ENCODE peak calls at places on chromosomes 3 and 15, in four cellular contexts. A is GM12878, L is WTC11, S is HepG2. Q is an unnamed sample.

GRCh38 chr3:134212898-134213665 is 37.6 kb downstream of the RYK start:
- DNase-seq in A (peak; percentile 51), L (peak; percentile 93), S (peak; percentile 66), Q (peak; percentile 77)

GRCh38 chr3:191958980-191959671 is 498.2 kb downstream of the PYDC2 start:
- DNase-seq in A (no peak), L (no peak), S (no peak), Q (no peak)

GRCh38 chr15:58988011-58988785 is 735 bp downstream of the RNF111 start:
- DNase-seq in A (no peak), L (peak; percentile 74), S (peak; percentile 62), Q (peak; percentile 89)

GRCh38 chr15:62483817-62484216 is 318.7 kb upstream of the C2CD4B start:
- DNase-seq in A (no peak), L (no peak), S (no peak), Q (no peak)

GRCh38 chr15:28098360-28098765 is 752 bp downstream of the OCA2 start:
- DNase-seq in A (no peak), L (no peak), S (no peak), Q (no peak)

GRCh38 chr15:93219859-93220258 is 130.8 kb upstream of the RGMA start:
- DNase-seq in A (no peak), L (no peak), S (no peak), Q (no peak)

GRCh38 chr3:30728143-30728542 is 121.7 kb downstream of the TGFBR2 start:
- DNase-seq in A (no peak), L (no peak), S (no peak), Q (no peak)

GRCh38 chr3:191070201-191070600 is 128.8 kb upstream of the OSTN start:
- DNase-seq in A (no peak), L (no peak), S (no peak), Q (no peak)

GRCh38 chr3:186189492-186189891 is 80.6 kb upstream of the ETV5 start:
- DNase-seq in A (no peak), L (no peak), S (peak; percentile 11), Q (no peak)

GRCh38 chr3:135097276-135097946 is 302.4 kb downstream of the EPHB1 start:
- DNase-seq in A (no peak), L (no peak), S (no peak), Q (no peak)

GRCh38 chr3:96169111-96169510 is 645.3 kb upstream of the EPHA6 start:
- DNase-seq in A (no peak), L (no peak), S (no peak), Q (no peak)

GRCh38 chr15:75695206-75695605 is 17.4 kb downstream of the CSPG4 start:
- DNase-seq in A (no peak), L (no peak), S (no peak), Q (no peak)

GRCh38 chr15:75661041-75661778 is 13.5 kb downstream of the SNX33 start:
- DNase-seq in A (no peak), L (peak; percentile 57), S (peak; percentile 45), Q (no peak)

GRCh38 chr15:63791236-63791635 is 42.5 kb downstream of the HERC1 start:
- DNase-seq in A (no peak), L (no peak), S (no peak), Q (no peak)

GRCh38 chr15:76967067-76967466 is 27.9 kb upstream of the PSTPIP1 start:
- DNase-seq in A (no peak), L (no peak), S (no peak), Q (no peak)

GRCh38 chr3:86785381-86785780 is 205.6 kb downstream of the VGLL3 start:
- DNase-seq in A (no peak), L (no peak), S (no peak), Q (no peak)

GRCh38 chr3:101851072-101851471 is 1.8 kb downstream of the NFKBIZ start:
- DNase-seq in A (no peak), L (no peak), S (no peak), Q (no peak)

GRCh38 chr3:37492977-37493471 is 318.6 kb upstream of the LRRFIP2 start:
- DNase-seq in A (no peak), L (no peak), S (no peak), Q (no peak)

GRCh38 chr3:45644467-45645201 is 44.6 kb upstream of the SACM1L start:
- DNase-seq in A (no peak), L (no peak), S (no peak), Q (no peak)

GRCh38 chr3:58003093-58003492 is 5.1 kb upstream of the FLNB start:
- DNase-seq in A (no peak), L (no peak), S (no peak), Q (no peak)

GRCh38 chr3:9779721-9780450 is 10.1 kb upstream of the CAMK1 start:
- DNase-seq in A (peak; percentile 59), L (no peak), S (no peak), Q (no peak)

GRCh38 chr15:60804986-60805949 is 326.3 kb upstream of the ICE2 start:
- DNase-seq in A (no peak), L (peak; percentile 73), S (no peak), Q (no peak)

GRCh38 chr3:12229896-12230295 is 59.0 kb upstream of the PPARG start:
- DNase-seq in A (no peak), L (no peak), S (no peak), Q (no peak)

GRCh38 chr3:53880396-53881345 is 1.3 kb downstream of the ACTR8 start:
- DNase-seq in A (no peak), L (no peak), S (peak; percentile 25), Q (no peak)

GRCh38 chr15:68608206-68608843 is 29.5 kb downstream of the CORO2B start:
- DNase-seq in A (no peak), L (no peak), S (no peak), Q (no peak)
- TF ChIP-seq CBFB in A (no peak), L (no peak), S (no peak), Q (no peak)

GRCh38 chr3:94440767-94441493 is 378.1 kb downstream of the NSUN3 start:
- DNase-seq in A (no peak), L (no peak), S (peak; percentile 17), Q (no peak)
- TF ChIP-seq CBFB in A (no peak), L (no peak), S (no peak), Q (no peak)

GRCh38 chr3:160808838-160809237 is 52.8 kb downstream of the PPM1L start:
- DNase-seq in A (no peak), L (no peak), S (no peak), Q (no peak)
- TF ChIP-seq CBFB in A (no peak), L (no peak), S (no peak), Q (no peak)

DNA sequence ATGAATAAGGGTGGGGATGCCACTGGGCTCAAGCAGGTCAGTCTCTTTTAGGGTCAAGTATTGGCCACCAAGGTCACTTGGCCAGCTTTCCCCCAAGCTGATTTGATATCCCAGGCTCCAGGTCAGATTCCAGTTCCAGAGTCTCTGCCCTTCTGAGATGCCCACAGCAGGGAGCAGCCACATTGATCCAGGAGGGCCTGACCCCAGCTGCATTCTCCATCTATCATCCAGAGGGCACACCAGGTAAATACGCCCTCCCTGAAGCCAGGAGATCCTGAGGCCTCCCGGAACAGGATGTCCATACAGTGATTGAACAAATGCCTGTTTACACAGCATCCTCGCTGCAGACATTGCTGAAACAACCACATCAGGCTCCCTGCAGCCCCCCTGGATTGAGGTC is 264.6 kb upstream of the TLE3 start:
- DNase-seq in A (no peak), L (no peak), S (no peak), Q (no peak)
- TF ChIP-seq CBFB in A (no peak), L (no peak), S (no peak), Q (no peak)

GRCh38 chr3:21526461-21526860 is 224.5 kb downstream of the ZNF385D start:
- DNase-seq in A (no peak), L (no peak), S (no peak), Q (peak; percentile 37)
- TF ChIP-seq CBFB in A (no peak), L (no peak), S (no peak), Q (no peak)

GRCh38 chr3:138282836-138283235 is 46.8 kb downstream of the NME9 start:
- DNase-seq in A (no peak), L (no peak), S (no peak), Q (no peak)

GRCh38 chr3:138284957-138285477 is 44.6 kb downstream of the NME9 start:
- DNase-seq in A (no peak), L (no peak), S (no peak), Q (no peak)

GRCh38 chr3:138289260-138289659 is 40.4 kb downstream of the NME9 start:
- DNase-seq in A (no peak), L (no peak), S (no peak), Q (no peak)

GRCh38 chr3:138281561-138281960 is 48.1 kb downstream of the NME9 start:
- DNase-seq in A (no peak), L (no peak), S (no peak), Q (no peak)

DNA sequence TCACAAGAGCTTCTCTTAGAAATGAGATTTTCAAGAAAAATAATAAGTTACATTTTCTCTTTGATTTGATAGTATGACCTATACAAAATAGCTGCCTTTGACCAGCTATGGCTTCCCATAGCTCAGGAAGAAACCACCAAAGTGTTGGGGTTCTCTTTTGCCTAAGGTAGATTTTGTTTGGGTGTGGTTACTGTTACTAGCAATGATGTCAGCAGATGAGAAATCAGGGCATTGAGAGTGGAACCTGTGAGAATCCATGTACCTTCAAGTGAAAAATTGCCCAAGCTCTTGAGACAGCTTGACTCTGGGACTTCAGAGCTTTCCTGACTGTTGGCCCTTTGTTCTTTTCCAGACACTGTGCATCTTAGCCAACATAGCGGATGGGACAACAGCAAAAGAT is 45.6 kb downstream of the NME9 start:
- DNase-seq in A (no peak), L (no peak), S (no peak), Q (no peak)
- TF ChIP-seq CBFB in A (no peak), L (no peak), S (no peak), Q (no peak)

GRCh38 chr15:66702770-66703539 is 919 bp downstream of the SMAD6 start:
- DNase-seq in A (no peak), L (peak; percentile 34), S (no peak), Q (no peak)
- TF ChIP-seq CBFB in A (no peak), L (no peak), S (no peak), Q (no peak)

DNA sequence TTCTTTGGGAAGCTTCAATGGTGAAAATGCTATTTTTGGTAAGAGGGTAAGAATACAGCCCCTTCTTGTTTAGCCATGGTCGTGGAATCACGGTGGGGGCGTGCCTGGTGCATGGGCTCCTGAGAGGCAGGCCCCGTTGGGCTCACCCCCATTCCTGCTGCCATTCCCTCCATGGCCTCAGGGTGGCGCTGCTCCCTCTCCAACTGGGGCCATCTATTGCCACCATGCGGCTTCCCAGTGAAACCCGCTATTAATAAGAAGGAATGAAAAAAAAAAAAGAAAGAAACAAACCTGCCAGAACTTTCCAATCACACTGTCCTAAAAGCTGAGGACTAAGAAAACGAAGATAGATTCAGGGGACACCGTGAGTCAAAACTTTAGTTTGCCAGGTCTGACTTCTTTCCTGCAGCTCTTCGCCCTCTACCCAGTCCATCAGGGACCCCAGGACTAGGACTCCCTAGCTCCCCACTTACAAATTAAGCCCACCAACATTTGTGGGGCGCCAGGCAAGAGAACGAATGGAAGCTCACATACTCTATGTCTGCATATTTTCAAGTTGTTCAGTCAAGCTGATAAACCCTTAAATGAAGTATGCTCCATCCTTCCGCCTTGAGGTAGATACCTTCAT is 30.6 kb upstream of the ABHD2 start:
- DNase-seq in A (peak; percentile 15), L (peak; percentile 95), S (peak; percentile 62), Q (peak; percentile 89)
- TF ChIP-seq CBFB in A (no peak), L (no peak), S (no peak), Q (no peak)

Q was measured in K562.